ENCODE peak calls at places on chromosomes 3 and 15, in seven cellular contexts. One of them, this sample, is unnamed. For H3K4me1 and H3K9me3, the result is how much of the 10 kb centered on the place peaks cover.

GRCh38 chr15:89893027-89893426 is 767 bp downstream of the AP3S2 start:
- DNase-seq in stomach: no peak
- DNase-seq in Panc1: no peak
- DNase-seq in A549: no peak
- DNase-seq in astrocyte: no peak
- DNase-seq in fibroblast of lung: no peak
- DNase-seq in CD8-positive, alpha-beta memory T cell: no peak
- DNase-seq in this sample: no peak

GRCh38 chr3:168865022-168865551 is 769.4 kb upstream of the GOLIM4 start:
- DNase-seq in stomach: no peak
- DNase-seq in Panc1: no peak
- DNase-seq in A549: no peak
- DNase-seq in astrocyte: no peak
- DNase-seq in fibroblast of lung: no peak
- DNase-seq in CD8-positive, alpha-beta memory T cell: no peak
- DNase-seq in this sample: no peak

GRCh38 chr15:37099321-37100108 is 834 bp downstream of the MEIS2 start:
- DNase-seq in stomach: no peak
- DNase-seq in Panc1: no peak
- DNase-seq in A549: peak
- DNase-seq in astrocyte: no peak
- DNase-seq in fibroblast of lung: peak
- DNase-seq in CD8-positive, alpha-beta memory T cell: no peak
- DNase-seq in this sample: peak

GRCh38 chr3:104521606-104522336 is 844.9 kb upstream of the ALCAM start:
- DNase-seq in stomach: no peak
- DNase-seq in Panc1: no peak
- DNase-seq in A549: no peak
- DNase-seq in astrocyte: no peak
- DNase-seq in fibroblast of lung: no peak
- DNase-seq in CD8-positive, alpha-beta memory T cell: no peak
- DNase-seq in this sample: no peak

GRCh38 chr3:71102111-71103039 is 481.2 kb downstream of the FOXP1 start:
- DNase-seq in stomach: no peak
- DNase-seq in Panc1: peak
- DNase-seq in A549: no peak
- DNase-seq in astrocyte: peak
- DNase-seq in fibroblast of lung: peak
- DNase-seq in CD8-positive, alpha-beta memory T cell: no peak
- DNase-seq in this sample: no peak

GRCh38 chr3:48268936-48269551 is 28.1 kb downstream of the ZNF589 start:
- DNase-seq in stomach: no peak
- DNase-seq in Panc1: no peak
- DNase-seq in A549: no peak
- DNase-seq in astrocyte: peak
- DNase-seq in fibroblast of lung: peak
- DNase-seq in CD8-positive, alpha-beta memory T cell: no peak
- DNase-seq in this sample: no peak

GRCh38 chr3:170211668-170212067 is 10.6 kb upstream of the PRKCI start:
- DNase-seq in stomach: no peak
- DNase-seq in Panc1: no peak
- DNase-seq in A549: no peak
- DNase-seq in astrocyte: no peak
- DNase-seq in fibroblast of lung: no peak
- DNase-seq in CD8-positive, alpha-beta memory T cell: no peak
- DNase-seq in this sample: no peak

GRCh38 chr15:80588801-80589200 is 106.3 kb upstream of the ABHD17C start:
- DNase-seq in stomach: peak
- DNase-seq in Panc1: peak
- DNase-seq in A549: peak
- DNase-seq in astrocyte: peak
- DNase-seq in fibroblast of lung: peak
- DNase-seq in CD8-positive, alpha-beta memory T cell: no peak
- DNase-seq in this sample: no peak

GRCh38 chr15:70299931-70300858 is 202.5 kb upstream of the TLE3 start:
- DNase-seq in stomach: peak
- DNase-seq in Panc1: no peak
- DNase-seq in A549: no peak
- DNase-seq in astrocyte: no peak
- DNase-seq in fibroblast of lung: no peak
- DNase-seq in CD8-positive, alpha-beta memory T cell: peak
- DNase-seq in this sample: no peak

GRCh38 chr3:135271562-135272290 is 476.7 kb downstream of the EPHB1 start:
- DNase-seq in stomach: peak
- DNase-seq in Panc1: no peak
- DNase-seq in A549: no peak
- DNase-seq in astrocyte: no peak
- DNase-seq in fibroblast of lung: no peak
- DNase-seq in CD8-positive, alpha-beta memory T cell: no peak
- DNase-seq in this sample: no peak

GRCh38 chr15:75200391-75200764 is 1.3 kb upstream of the C15orf39 start:
- DNase-seq in stomach: no peak
- DNase-seq in Panc1: no peak
- DNase-seq in A549: no peak
- DNase-seq in astrocyte: no peak
- DNase-seq in fibroblast of lung: no peak
- DNase-seq in CD8-positive, alpha-beta memory T cell: no peak
- DNase-seq in this sample: no peak

GRCh38 chr15:75202251-75203016 is 752 bp downstream of the C15orf39 start:
- DNase-seq in stomach: peak
- DNase-seq in Panc1: no peak
- DNase-seq in A549: peak
- DNase-seq in astrocyte: peak
- DNase-seq in fibroblast of lung: peak
- DNase-seq in CD8-positive, alpha-beta memory T cell: peak
- DNase-seq in this sample: peak

GRCh38 chr15:75201609-75202250 is at the start of gene C15orf39:
- DNase-seq in stomach: peak
- DNase-seq in Panc1: no peak
- DNase-seq in A549: peak
- DNase-seq in astrocyte: no peak
- DNase-seq in fibroblast of lung: peak
- DNase-seq in CD8-positive, alpha-beta memory T cell: peak
- DNase-seq in this sample: peak

GRCh38 chr15:75199347-75199976 is 2.2 kb upstream of the C15orf39 start:
- DNase-seq in stomach: no peak
- DNase-seq in Panc1: no peak
- DNase-seq in A549: no peak
- DNase-seq in astrocyte: no peak
- DNase-seq in fibroblast of lung: no peak
- DNase-seq in CD8-positive, alpha-beta memory T cell: no peak
- DNase-seq in this sample: no peak

GRCh38 chr15:75200765-75201608 is 695 bp upstream of the C15orf39 start:
- DNase-seq in stomach: peak
- DNase-seq in Panc1: no peak
- DNase-seq in A549: no peak
- DNase-seq in astrocyte: no peak
- DNase-seq in fibroblast of lung: peak
- DNase-seq in CD8-positive, alpha-beta memory T cell: no peak
- DNase-seq in this sample: peak
- H3K4me3 ChIP-seq in stomach: peak
- H3K4me3 ChIP-seq in Panc1: peak
- H3K4me3 ChIP-seq in A549: peak
- H3K4me3 ChIP-seq in astrocyte: peak
- H3K4me3 ChIP-seq in fibroblast of lung: peak
- H3K4me3 ChIP-seq in CD8-positive, alpha-beta memory T cell: peak
- H3K4me3 ChIP-seq in this sample: peak

GRCh38 chr3:178705925-178706324 is 169.7 kb downstream of the KCNMB2 start:
- DNase-seq in stomach: no peak
- DNase-seq in Panc1: no peak
- DNase-seq in A549: no peak
- DNase-seq in astrocyte: peak
- DNase-seq in fibroblast of lung: peak
- DNase-seq in CD8-positive, alpha-beta memory T cell: no peak
- DNase-seq in this sample: no peak

GRCh38 chr3:178699810-178700209 is 163.6 kb downstream of the KCNMB2 start:
- DNase-seq in stomach: no peak
- DNase-seq in Panc1: no peak
- DNase-seq in A549: no peak
- DNase-seq in astrocyte: peak
- DNase-seq in fibroblast of lung: peak
- DNase-seq in CD8-positive, alpha-beta memory T cell: no peak
- DNase-seq in this sample: no peak

GRCh38 chr3:178699364-178699763 is 163.1 kb downstream of the KCNMB2 start:
- DNase-seq in stomach: no peak
- DNase-seq in Panc1: no peak
- DNase-seq in A549: no peak
- DNase-seq in astrocyte: no peak
- DNase-seq in fibroblast of lung: no peak
- DNase-seq in CD8-positive, alpha-beta memory T cell: no peak
- DNase-seq in this sample: no peak

GRCh38 chr3:178706411-178706810 is 170.2 kb downstream of the KCNMB2 start:
- DNase-seq in stomach: no peak
- DNase-seq in Panc1: no peak
- DNase-seq in A549: no peak
- DNase-seq in astrocyte: no peak
- DNase-seq in fibroblast of lung: no peak
- DNase-seq in CD8-positive, alpha-beta memory T cell: no peak
- DNase-seq in this sample: no peak

DNA sequence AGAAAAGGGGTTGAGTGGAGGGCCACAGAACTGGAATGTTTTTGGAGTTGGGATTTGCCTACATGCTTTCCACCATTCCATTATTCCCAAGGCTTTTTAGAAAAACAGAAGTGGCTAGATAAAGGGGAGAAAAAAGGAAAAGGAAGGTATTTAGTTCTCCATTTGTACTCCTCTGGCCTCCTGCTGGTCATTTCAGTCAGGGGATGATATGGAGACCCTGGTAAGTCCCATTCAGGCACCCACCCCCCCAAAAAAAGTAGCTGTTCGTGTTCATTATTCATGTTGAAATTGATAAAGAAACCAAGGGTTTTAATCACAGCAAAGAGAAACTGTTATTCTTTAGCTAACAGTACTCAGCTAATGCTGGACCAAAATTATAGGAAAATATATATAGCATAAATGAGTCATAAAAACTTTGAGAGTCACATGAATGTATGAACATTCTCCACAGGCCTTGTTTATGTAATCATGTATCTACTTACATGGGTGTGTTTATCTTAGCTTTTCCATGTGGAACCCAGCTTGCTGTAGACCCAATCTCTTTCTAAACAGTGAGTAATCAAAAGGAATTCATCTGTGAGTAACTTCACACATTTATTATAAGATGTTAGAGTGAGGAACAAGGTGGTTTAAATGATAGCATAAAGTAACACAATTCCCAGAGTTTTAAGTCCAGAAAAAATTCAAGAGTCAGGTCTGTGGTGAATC is 167.2 kb downstream of the KCNMB2 start:
- DNase-seq in stomach: no peak
- DNase-seq in Panc1: peak
- DNase-seq in A549: no peak
- DNase-seq in astrocyte: peak
- DNase-seq in fibroblast of lung: peak
- DNase-seq in CD8-positive, alpha-beta memory T cell: no peak
- DNase-seq in this sample: no peak
- H3K4me1 ChIP-seq in stomach: under half
- H3K4me1 ChIP-seq in Panc1: under half
- H3K4me1 ChIP-seq in A549: under half
- H3K4me1 ChIP-seq in astrocyte: under half
- H3K4me1 ChIP-seq in fibroblast of lung: under half
- H3K4me1 ChIP-seq in CD8-positive, alpha-beta memory T cell: under half
- H3K4me1 ChIP-seq in this sample: under half

DNA sequence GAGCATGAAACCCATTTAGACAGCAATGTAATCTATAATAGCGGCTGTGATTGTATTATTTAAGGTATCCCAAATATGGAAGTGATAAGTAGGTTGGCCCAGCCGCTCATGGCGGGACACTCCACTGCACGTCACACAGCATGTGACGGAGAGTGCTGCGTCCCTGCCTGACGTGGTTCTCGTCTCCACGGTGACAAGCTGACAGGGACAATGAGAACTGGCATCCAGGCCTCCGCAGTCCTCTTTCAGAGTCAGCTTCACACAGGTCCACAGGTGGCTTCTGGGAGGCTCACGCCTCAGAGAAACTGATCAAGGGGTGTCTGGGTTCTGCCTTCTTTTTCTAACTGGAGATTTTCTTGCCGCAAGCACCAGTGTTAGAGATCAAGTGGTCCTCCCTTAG is 121.1 kb downstream of the ATP10A start:
- DNase-seq in stomach: no peak
- DNase-seq in Panc1: no peak
- DNase-seq in A549: no peak
- DNase-seq in astrocyte: no peak
- DNase-seq in fibroblast of lung: no peak
- DNase-seq in CD8-positive, alpha-beta memory T cell: no peak
- DNase-seq in this sample: no peak
- H3K9me3 ChIP-seq in stomach: under half
- H3K9me3 ChIP-seq in Panc1: under half
- H3K9me3 ChIP-seq in A549: under half
- H3K9me3 ChIP-seq in astrocyte: under half
- H3K9me3 ChIP-seq in fibroblast of lung: under half
- H3K9me3 ChIP-seq in CD8-positive, alpha-beta memory T cell: under half
- H3K9me3 ChIP-seq in this sample: under half

DNA sequence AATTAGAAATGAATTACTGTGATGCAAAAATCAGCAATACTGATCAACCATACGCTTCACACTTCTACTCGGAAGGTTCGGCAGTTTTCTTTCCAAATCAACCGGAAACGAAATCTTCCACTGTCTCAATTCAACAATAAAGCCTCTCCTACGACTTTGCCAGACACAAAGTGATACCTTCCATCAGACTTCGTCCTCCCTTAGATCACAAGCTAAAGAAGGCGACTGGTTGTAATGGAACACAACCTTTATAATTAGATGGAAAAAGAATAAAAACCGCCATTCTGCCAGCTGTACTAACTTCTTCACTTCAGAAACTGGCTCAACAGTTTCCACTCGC is 613 bp downstream of the PARL start:
- DNase-seq in stomach: no peak
- DNase-seq in Panc1: no peak
- DNase-seq in A549: no peak
- DNase-seq in astrocyte: no peak
- DNase-seq in fibroblast of lung: no peak
- DNase-seq in CD8-positive, alpha-beta memory T cell: no peak
- DNase-seq in this sample: no peak
- H3K4me3 ChIP-seq in stomach: peak
- H3K4me3 ChIP-seq in Panc1: peak
- H3K4me3 ChIP-seq in A549: peak
- H3K4me3 ChIP-seq in astrocyte: peak
- H3K4me3 ChIP-seq in fibroblast of lung: peak
- H3K4me3 ChIP-seq in CD8-positive, alpha-beta memory T cell: peak
- H3K4me3 ChIP-seq in this sample: peak

DNA sequence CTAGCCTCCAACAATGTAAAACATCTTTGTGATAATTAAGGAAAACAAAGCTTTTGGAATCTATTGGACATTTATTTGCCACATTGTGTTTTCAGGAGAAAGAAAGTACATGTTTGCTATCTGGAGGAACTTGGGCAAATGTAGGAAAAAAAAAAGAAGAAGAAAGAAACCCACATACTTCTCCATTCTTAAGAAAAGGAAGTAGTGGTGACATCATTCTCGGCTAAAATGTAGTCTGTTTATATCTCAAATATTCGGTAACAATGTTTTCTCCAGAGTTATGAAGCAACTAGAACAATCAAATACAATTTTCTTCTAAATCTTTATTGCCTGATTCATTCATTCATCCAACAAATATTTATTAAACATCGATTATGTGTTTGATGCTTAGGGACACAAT is 2.3 kb upstream of the TGFBR2 start:
- DNase-seq in stomach: no peak
- DNase-seq in Panc1: no peak
- DNase-seq in A549: no peak
- DNase-seq in astrocyte: no peak
- DNase-seq in fibroblast of lung: no peak
- DNase-seq in CD8-positive, alpha-beta memory T cell: no peak
- DNase-seq in this sample: no peak
- H3K4me1 ChIP-seq in stomach: under half
- H3K4me1 ChIP-seq in Panc1: under half
- H3K4me1 ChIP-seq in A549: under half
- H3K4me1 ChIP-seq in astrocyte: under half
- H3K4me1 ChIP-seq in fibroblast of lung: under half
- H3K4me1 ChIP-seq in CD8-positive, alpha-beta memory T cell: under half
- H3K4me1 ChIP-seq in this sample: under half